ENCODE peak calls at places on chromosomes 11 and 22, in eight cellular contexts. M is HCT116, T is OCI-LY7, B is hepatocyte, F is GM23338, Q is SK-N-SH, E is PC-3, Y is MM.1S. N is an unnamed sample.
A peak's percentile ranks its signal among the peaks of the same experiment; 100 is the strongest.

GRCh38 chr11:74533421-74533820 is 39.9 kb upstream of the LIPT2 start:
- DNase-seq in M (no peak), T (no peak), B (no peak), F (no peak), Q (no peak), E (no peak), Y (no peak), N (no peak)

GRCh38 chr22:17922925-17923898 is 101.1 kb downstream of the MICAL3 start:
- DNase-seq in M (no peak), T (no peak), B (no peak), F (no peak), Q (no peak), E (peak; percentile 58), Y (no peak), N (no peak)

GRCh38 chr11:65646921-65647701 is 9.2 kb downstream of the SIPA1 start:
- DNase-seq in M (no peak), T (no peak), B (peak; percentile 77), F (peak; percentile 86), Q (peak; percentile 94), E (peak; percentile 71), Y (no peak), N (peak; percentile 57)

GRCh38 chr11:27244900-27245299 is 118.1 kb downstream of the CCDC34 start:
- DNase-seq in M (no peak), T (no peak), B (no peak), F (no peak), Q (no peak), E (peak; percentile 3), Y (no peak), N (no peak)

GRCh38 chr22:24291538-24292201 is 21.0 kb downstream of the SPECC1L start:
- DNase-seq in M (no peak), T (no peak), B (no peak), F (no peak), Q (no peak), E (no peak), Y (no peak), N (no peak)

GRCh38 chr11:1916132-1916985 is 3.1 kb upstream of the TNNT3 start:
- DNase-seq in M (no peak), T (no peak), B (no peak), F (no peak), Q (no peak), E (no peak), Y (no peak), N (no peak)

GRCh38 chr11:69057801-69058200 is 9.1 kb downstream of the TPCN2 start:
- DNase-seq in M (no peak), T (no peak), B (no peak), F (no peak), Q (no peak), E (no peak), Y (no peak), N (no peak)

GRCh38 chr11:126927628-126928027 is 72.9 kb downstream of the KIRREL3 start:
- DNase-seq in M (no peak), T (no peak), B (no peak), F (no peak), Q (no peak), E (no peak), Y (no peak), N (no peak)

GRCh38 chr11:78564037-78564888 is 10.4 kb downstream of the NARS2 start:
- DNase-seq in M (peak; percentile 51), T (peak; percentile 73), B (peak; percentile 81), F (peak; percentile 84), Q (peak; percentile 36), E (peak; percentile 91), Y (peak; percentile 72), N (peak; percentile 72)

GRCh38 chr11:2213384-2213842 is 41.8 kb upstream of the TH start:
- DNase-seq in M (no peak), T (no peak), B (no peak), F (no peak), Q (peak; percentile 30), E (no peak), Y (no peak), N (peak; percentile 54)

GRCh38 chr11:110366234-110366633 is 63.5 kb upstream of the FDX1 start:
- DNase-seq in M (no peak), T (no peak), B (peak; percentile 43), F (no peak), Q (no peak), E (peak; percentile 50), Y (no peak), N (no peak)

GRCh38 chr11:2779981-2780849 is 80.4 kb upstream of the KCNQ1OT1 start:
- DNase-seq in M (no peak), T (no peak), B (peak; percentile 48), F (no peak), Q (peak; percentile 71), E (no peak), Y (no peak), N (no peak)

GRCh38 chr11:131763193-131763890 is 392.9 kb downstream of the NTM start:
- DNase-seq in M (no peak), T (no peak), B (no peak), F (no peak), Q (peak; percentile 18), E (no peak), Y (no peak), N (no peak)

GRCh38 chr22:45268167-45268957 is 16.4 kb upstream of the UPK3A start:
- DNase-seq in M (no peak), T (no peak), B (peak; percentile 78), F (peak; percentile 95), Q (peak; percentile 94), E (no peak), Y (no peak), N (peak; percentile 94)
- TF ChIP-seq EZH2phosphoT487 in M (no peak), T (no peak), B (no peak), F (no peak), Q (no peak), E (no peak), Y (no peak), N (no peak)

DNA sequence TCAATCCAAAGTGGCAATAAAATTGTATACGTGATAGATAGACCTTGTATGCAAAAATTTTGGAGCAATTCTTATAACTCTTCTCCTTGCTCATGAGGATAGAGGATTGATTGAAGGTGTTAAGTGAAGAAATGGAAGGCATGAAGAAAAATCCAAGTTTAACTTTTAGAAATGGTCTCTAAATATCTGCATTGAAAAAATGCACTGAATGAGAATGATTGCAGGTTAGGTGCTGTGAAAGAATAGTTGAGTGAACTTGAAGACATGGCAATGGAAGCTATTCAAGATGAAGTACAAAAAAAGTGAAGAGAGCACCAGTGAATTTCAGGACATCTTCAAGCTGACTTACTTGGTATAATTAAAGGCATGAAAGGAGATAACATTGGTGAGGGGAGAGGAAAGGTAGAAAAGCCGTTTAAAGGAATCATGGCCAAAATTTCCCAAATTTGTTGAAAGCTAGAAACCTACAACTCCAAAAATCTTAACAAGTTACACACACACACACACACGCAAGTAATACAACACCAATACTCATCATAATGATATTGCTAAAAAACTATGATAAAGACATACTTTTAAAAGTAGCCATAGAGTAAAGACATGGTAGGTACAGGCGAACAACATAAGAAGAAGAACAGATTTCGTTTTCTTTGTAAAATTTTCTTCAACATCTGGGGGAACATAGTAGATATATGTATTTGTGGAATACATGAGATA is 96.3 kb downstream of the GGTLC2 start:
- DNase-seq in M (no peak), T (no peak), B (no peak), F (no peak), Q (no peak), E (no peak), Y (no peak), N (no peak)
- TF ChIP-seq CTCF in M (no peak), T (no peak), B (no peak), F (no peak), Q (no peak), E (no peak), Y (no peak), N (no peak)

GRCh38 chr22:32329202-32329645 is 28.4 kb upstream of the RFPL3 start:
- DNase-seq in M (no peak), T (no peak), B (no peak), F (no peak), Q (no peak), E (no peak), Y (no peak), N (no peak)
- H3K27ac ChIP-seq in M (no peak overlapping the region), T (no peak overlapping the region), B (no peak overlapping the region), F (no peak overlapping the region), Q (no peak overlapping the region), E (no peak overlapping the region), Y (no peak overlapping the region), N (no peak overlapping the region)

GRCh38 chr11:12394601-12395000 is 17.2 kb downstream of the PARVA start:
- DNase-seq in M (no peak), T (no peak), B (no peak), F (no peak), Q (no peak), E (no peak), Y (no peak), N (no peak)

GRCh38 chr11:12395333-12395732 is 18.0 kb downstream of the PARVA start:
- DNase-seq in M (no peak), T (no peak), B (no peak), F (no peak), Q (no peak), E (no peak), Y (no peak), N (no peak)

GRCh38 chr11:12392672-12393071 is 15.3 kb downstream of the PARVA start:
- DNase-seq in M (no peak), T (no peak), B (no peak), F (no peak), Q (no peak), E (no peak), Y (no peak), N (no peak)

GRCh38 chr11:12390687-12391110 is 13.3 kb downstream of the PARVA start:
- DNase-seq in M (no peak), T (no peak), B (no peak), F (no peak), Q (no peak), E (no peak), Y (no peak), N (no peak)

GRCh38 chr11:12393691-12394090 is 16.3 kb downstream of the PARVA start:
- DNase-seq in M (no peak), T (no peak), B (no peak), F (no peak), Q (no peak), E (no peak), Y (no peak), N (no peak)
- TF ChIP-seq EZH2phosphoT487 in M (no peak), T (no peak), B (no peak), F (no peak), Q (no peak), E (no peak), Y (no peak), N (no peak)